ENCODE peak calls at places on chromosomes 11 and 22, in seven cellular contexts. M, Y, U, Q, F, D and X are unnamed samples.

GRCh38 chr11:32439488-32440210 is 4.3 kb upstream of the WT1 start:
- DNase-seq in M (no peak), Y (no peak), U (no peak), Q (no peak), F (no peak), D (no peak), X (no peak)

GRCh38 chr11:59754859-59755700 is at the start of gene STX3:
- DNase-seq in M (peak; percentile 77), Y (peak; percentile 68), U (peak; percentile 58), Q (peak; percentile 61), F (peak; percentile 84), D (peak; percentile 54), X (peak; percentile 91)

GRCh38 chr11:114075891-114076441 is 16.5 kb downstream of the ZBTB16 start:
- DNase-seq in M (no peak), Y (peak; percentile 48), U (peak; percentile 71), Q (peak; percentile 62), F (peak; percentile 27), D (peak; percentile 31), X (no peak)

GRCh38 chr11:66478823-66479740 is 1.2 kb upstream of the DPP3 start:
- DNase-seq in M (peak; percentile 52), Y (peak; percentile 35), U (peak; percentile 47), Q (no peak), F (no peak), D (no peak), X (peak; percentile 85)

GRCh38 chr11:120718171-120718570 is 206.6 kb downstream of the GRIK4 start:
- DNase-seq in M (no peak), Y (no peak), U (no peak), Q (no peak), F (no peak), D (no peak), X (no peak)

GRCh38 chr11:116791813-116792143 is at the start of gene APOA5:
- DNase-seq in M (no peak), Y (no peak), U (no peak), Q (no peak), F (no peak), D (no peak), X (no peak)

GRCh38 chr22:40147388-40148176 is 30.1 kb upstream of the TNRC6B start:
- DNase-seq in M (no peak), Y (no peak), U (no peak), Q (no peak), F (no peak), D (no peak), X (no peak)

GRCh38 chr11:72838691-72839305 is 24.6 kb downstream of the ATG16L2 start:
- DNase-seq in M (no peak), Y (no peak), U (no peak), Q (no peak), F (no peak), D (no peak), X (no peak)

GRCh38 chr22:40654522-40655167 is 18.1 kb upstream of the MRTFA start:
- DNase-seq in M (peak; percentile 44), Y (no peak), U (peak; percentile 77), Q (no peak), F (peak; percentile 45), D (no peak), X (no peak)

GRCh38 chr22:50320116-50320515 is 6.7 kb downstream of the DENND6B start:
- DNase-seq in M (no peak), Y (no peak), U (no peak), Q (no peak), F (no peak), D (no peak), X (peak; percentile 67)

GRCh38 chr11:73866586-73866996 is 10.1 kb downstream of the COA4 start:
- DNase-seq in M (no peak), Y (no peak), U (no peak), Q (no peak), F (peak; percentile 23), D (no peak), X (no peak)

GRCh38 chr22:38623357-38623756 is 32.8 kb downstream of the FAM227A start:
- DNase-seq in M (no peak), Y (no peak), U (no peak), Q (peak; percentile 3), F (no peak), D (no peak), X (no peak)

GRCh38 chr11:124759268-124760204 is 2.6 kb downstream of the ESAM start:
- DNase-seq in M (no peak), Y (no peak), U (peak; percentile 88), Q (no peak), F (no peak), D (no peak), X (peak; percentile 85)

GRCh38 chr11:122642472-122642922 is 13.0 kb upstream of the UBASH3B start:
- DNase-seq in M (no peak), Y (no peak), U (no peak), Q (no peak), F (no peak), D (no peak), X (no peak)

GRCh38 chr22:26462051-26462450 is 21.5 kb downstream of the HPS4 start:
- DNase-seq in M (no peak), Y (no peak), U (no peak), Q (no peak), F (no peak), D (no peak), X (no peak)

GRCh38 chr11:65576867-65577755 is 1.3 kb downstream of the EHBP1L1 start:
- DNase-seq in M (no peak), Y (no peak), U (peak; percentile 79), Q (peak; percentile 85), F (no peak), D (peak; percentile 34), X (peak; percentile 93)

GRCh38 chr11:121714356-121714755 is 261.6 kb upstream of the SORL1-AS1 start:
- DNase-seq in M (no peak), Y (no peak), U (no peak), Q (no peak), F (no peak), D (no peak), X (no peak)

GRCh38 chr11:121802542-121802941 is 313.5 kb downstream of the BLID start:
- DNase-seq in M (no peak), Y (no peak), U (peak; percentile 46), Q (no peak), F (no peak), D (no peak), X (no peak)

GRCh38 chr22:41327124-41327523 is 25.8 kb downstream of the ZC3H7B start:
- DNase-seq in M (no peak), Y (no peak), U (no peak), Q (no peak), F (peak; percentile 77), D (no peak), X (peak; percentile 59)

GRCh38 chr11:125624756-125625213 is at the start of gene CHEK1:
- DNase-seq in M (peak; percentile 26), Y (no peak), U (no peak), Q (no peak), F (no peak), D (no peak), X (no peak)

DNA sequence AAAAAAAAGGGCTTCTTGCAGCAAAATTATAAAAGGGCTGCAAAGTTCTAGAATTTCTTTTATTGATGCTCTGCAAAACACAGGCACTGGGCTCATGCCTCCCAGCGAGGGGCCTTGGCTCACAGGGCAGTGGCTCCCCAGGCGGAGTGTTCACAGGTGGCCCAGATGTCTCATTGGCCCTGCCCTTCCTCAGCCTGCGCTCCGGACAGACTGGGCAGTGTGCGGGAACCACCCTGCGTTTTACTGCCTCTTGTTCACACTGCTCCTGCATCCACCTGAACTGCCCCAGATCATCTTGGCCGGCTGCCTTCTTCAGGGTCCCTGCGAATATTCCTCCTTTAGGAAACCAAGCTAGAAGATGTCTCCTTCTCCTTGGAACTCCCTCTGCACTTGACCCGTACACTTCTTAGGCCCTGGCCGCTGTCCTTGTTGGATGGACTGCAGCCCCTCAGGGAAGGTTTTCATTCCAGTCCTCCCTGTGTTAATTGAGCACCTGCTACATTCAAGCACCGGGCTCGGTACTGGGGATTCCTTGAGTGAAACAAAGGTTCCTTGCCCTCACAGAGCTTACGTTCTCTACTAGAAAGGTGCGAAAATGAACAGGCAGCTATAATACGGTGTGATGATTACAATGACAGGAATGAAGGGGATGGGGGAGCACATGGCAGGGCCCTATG is 4.5 kb downstream of the TUBA8 start:
- DNase-seq in M (no peak), Y (no peak), U (no peak), Q (no peak), F (no peak), D (no peak), X (no peak)
- H3K27ac ChIP-seq in M (no peak overlapping the region), Y (no peak overlapping the region), U (peak overlapping the region; percentile 31), Q (no peak overlapping the region), F (no peak overlapping the region), D (no peak overlapping the region), X (no peak overlapping the region)

GRCh38 chr11:128737704-128738103 is 43.8 kb downstream of the FLI1 start:
- DNase-seq in M (no peak), Y (no peak), U (no peak), Q (peak; percentile 76), F (no peak), D (no peak), X (no peak)

GRCh38 chr11:128734439-128735224 is 40.8 kb downstream of the FLI1 start:
- DNase-seq in M (no peak), Y (no peak), U (no peak), Q (peak; percentile 43), F (no peak), D (no peak), X (no peak)

GRCh38 chr11:128738942-128739341 is 45.1 kb downstream of the FLI1 start:
- DNase-seq in M (no peak), Y (peak; percentile 58), U (no peak), Q (peak; percentile 88), F (no peak), D (no peak), X (no peak)

GRCh38 chr11:128733440-128734115 is 39.7 kb downstream of the FLI1 start:
- DNase-seq in M (no peak), Y (no peak), U (no peak), Q (peak; percentile 17), F (no peak), D (no peak), X (no peak)

GRCh38 chr11:128735935-128736610 is 42.2 kb downstream of the FLI1 start:
- DNase-seq in M (no peak), Y (peak; percentile 46), U (no peak), Q (peak; percentile 14), F (no peak), D (no peak), X (no peak)
- H3K27ac ChIP-seq in M (no peak overlapping the region), Y (peak overlapping the region; percentile 20), U (no peak overlapping the region), Q (peak overlapping the region; percentile 50), F (no peak overlapping the region), D (peak overlapping the region; percentile 50), X (no peak overlapping the region)

GRCh38 chr11:36385121-36385530 is 89.0 kb downstream of the PRR5L start:
- DNase-seq in M (no peak), Y (no peak), U (no peak), Q (no peak), F (peak; percentile 58), D (no peak), X (no peak)
- H3K27ac ChIP-seq in M (no peak overlapping the region), Y (no peak overlapping the region), U (no peak overlapping the region), Q (no peak overlapping the region), F (no peak overlapping the region), D (peak overlapping the region; percentile 43), X (no peak overlapping the region)

GRCh38 chr11:34887260-34887659 is 28.9 kb downstream of the APIP start:
- DNase-seq in M (no peak), Y (no peak), U (no peak), Q (no peak), F (no peak), D (no peak), X (no peak)
- H3K27ac ChIP-seq in M (no peak overlapping the region), Y (no peak overlapping the region), U (no peak overlapping the region), Q (no peak overlapping the region), F (no peak overlapping the region), D (no peak overlapping the region), X (no peak overlapping the region)